ENCODE peak calls at places on chromosomes 7 and 10, in ten cellular contexts. A is heart left ventricle; P is fibroblast of lung; R is adrenal gland; O is naive thymus-derived CD4-positive, alpha-beta T cell; B is heart right ventricle; H is sigmoid colon; M is HCT116; E is lower lobe of right lung; S is A549. T is an unnamed sample.

GRCh38 chr10:61733358-61733940 is 70.7 kb downstream of the CABCOCO1 start:
- DNase-seq in A (peak; percentile 10), P (peak; percentile 51), R (no peak), O (no peak), B (no peak), H (no peak), M (peak; percentile 47), E (no peak), S (no peak), T (no peak)

GRCh38 chr10:119494224-119495060 is 48.1 kb downstream of the RGS10 start:
- DNase-seq in A (no peak), P (peak; percentile 27), R (no peak), O (no peak), B (no peak), H (peak; percentile 74), M (no peak), E (no peak), S (no peak), T (no peak)

GRCh38 chr10:68526634-68527132 is 640 bp downstream of the SLC25A16 start:
- DNase-seq in A (no peak), P (no peak), R (no peak), O (no peak), B (no peak), H (no peak), M (no peak), E (no peak), S (no peak), T (no peak)

GRCh38 chr10:129932182-129932581 is 31.9 kb downstream of the EBF3 start:
- DNase-seq in A (no peak), P (no peak), R (no peak), O (no peak), B (no peak), H (peak; percentile 29), M (no peak), E (no peak), S (no peak), T (no peak)

GRCh38 chr7:82975811-82976468 is 186.7 kb downstream of the PCLO start:
- DNase-seq in A (no peak), P (no peak), R (no peak), O (no peak), B (no peak), H (no peak), M (no peak), E (no peak), S (no peak), T (no peak)

GRCh38 chr7:132546366-132547145 is 29.7 kb downstream of the PLXNA4 start:
- DNase-seq in A (no peak), P (no peak), R (no peak), O (no peak), B (no peak), H (no peak), M (no peak), E (no peak), S (no peak), T (no peak)

GRCh38 chr7:94580601-94581000 is 71.0 kb downstream of the CASD1 start:
- DNase-seq in A (no peak), P (peak; percentile 63), R (no peak), O (no peak), B (no peak), H (no peak), M (no peak), E (no peak), S (peak; percentile 41), T (no peak)

GRCh38 chr7:20343954-20344353 is 13.3 kb downstream of the ITGB8 start:
- DNase-seq in A (no peak), P (no peak), R (no peak), O (no peak), B (no peak), H (no peak), M (no peak), E (no peak), S (no peak), T (no peak)

GRCh38 chr7:87574630-87575029 is 26.1 kb downstream of the ABCB1 start:
- DNase-seq in A (no peak), P (peak; percentile 91), R (no peak), O (no peak), B (no peak), H (no peak), M (peak; percentile 27), E (no peak), S (no peak), T (no peak)

GRCh38 chr10:10353326-10353725 is 664.3 kb upstream of the CELF2 start:
- DNase-seq in A (no peak), P (no peak), R (no peak), O (no peak), B (no peak), H (no peak), M (no peak), E (no peak), S (no peak), T (no peak)

GRCh38 chr7:152108359-152108758 is 82.9 kb downstream of the GALNT11 start:
- DNase-seq in A (no peak), P (no peak), R (no peak), O (no peak), B (no peak), H (no peak), M (no peak), E (no peak), S (no peak), T (no peak)

GRCh38 chr10:2858452-2858851 is 208.9 kb upstream of the PFKP start:
- DNase-seq in A (no peak), P (no peak), R (no peak), O (no peak), B (no peak), H (no peak), M (no peak), E (no peak), S (no peak), T (no peak)

GRCh38 chr7:120991570-120991969 is 3.1 kb downstream of the CPED1 start:
- DNase-seq in A (no peak), P (peak; percentile 84), R (no peak), O (no peak), B (no peak), H (no peak), M (no peak), E (no peak), S (no peak), T (no peak)
- H3K27ac ChIP-seq in A (peak overlapping the region; percentile 89), P (peak overlapping the region; percentile 99), R (no peak overlapping the region), O (no peak overlapping the region), B (peak overlapping the region; percentile 95), H (peak overlapping the region; percentile 89), M (no peak overlapping the region), E (peak overlapping the region; percentile 20), S (no peak overlapping the region), T (peak overlapping the region; percentile 87)

GRCh38 chr10:126240483-126240882 is 147.8 kb downstream of the ADAM12 start:
- DNase-seq in A (no peak), P (no peak), R (no peak), O (no peak), B (no peak), H (no peak), M (no peak), E (no peak), S (no peak), T (no peak)
- H3K27ac ChIP-seq in A (no peak overlapping the region), P (no peak overlapping the region), R (no peak overlapping the region), O (no peak overlapping the region), B (no peak overlapping the region), H (no peak overlapping the region), M (no peak overlapping the region), E (no peak overlapping the region), S (no peak overlapping the region), T (no peak overlapping the region)

GRCh38 chr7:103547451-103548284 is 101.7 kb upstream of the SLC26A5 start:
- DNase-seq in A (no peak), P (no peak), R (no peak), O (no peak), B (no peak), H (no peak), M (no peak), E (no peak), S (no peak), T (no peak)

GRCh38 chr7:103551006-103551405 is 105.0 kb upstream of the SLC26A5 start:
- DNase-seq in A (no peak), P (no peak), R (no peak), O (no peak), B (no peak), H (no peak), M (no peak), E (no peak), S (no peak), T (no peak)

DNA sequence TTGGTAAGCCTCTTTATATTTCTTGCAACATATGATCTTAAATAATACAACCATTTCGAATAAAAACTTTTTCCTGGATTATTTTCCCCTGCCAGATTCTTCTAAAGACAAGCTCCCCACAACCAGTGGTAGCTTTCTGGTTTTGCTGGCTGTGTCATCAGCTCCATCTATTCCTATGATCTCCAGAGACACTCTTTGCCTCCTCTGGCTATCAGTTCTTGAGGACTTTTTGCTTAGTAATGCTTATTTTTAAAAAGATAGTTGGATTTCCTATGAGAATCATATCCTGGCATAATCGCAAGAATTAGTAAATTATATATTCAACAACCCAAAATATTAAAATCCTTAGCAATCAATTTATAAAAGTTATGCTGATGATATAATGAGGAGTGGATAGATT is 103.8 kb upstream of the SLC26A5 start:
- DNase-seq in A (no peak), P (no peak), R (no peak), O (no peak), B (no peak), H (no peak), M (no peak), E (no peak), S (no peak), T (no peak)
- H3K27ac ChIP-seq in A (no peak overlapping the region), P (no peak overlapping the region), R (no peak overlapping the region), O (no peak overlapping the region), B (no peak overlapping the region), H (no peak overlapping the region), M (no peak overlapping the region), E (no peak overlapping the region), S (no peak overlapping the region), T (no peak overlapping the region)

GRCh38 chr7:73688288-73688687 is 4.9 kb downstream of the BUD23 start:
- DNase-seq in A (no peak), P (no peak), R (no peak), O (no peak), B (no peak), H (no peak), M (no peak), E (no peak), S (no peak), T (no peak)
- H3K27ac ChIP-seq in A (no peak overlapping the region), P (no peak overlapping the region), R (no peak overlapping the region), O (no peak overlapping the region), B (no peak overlapping the region), H (no peak overlapping the region), M (no peak overlapping the region), E (no peak overlapping the region), S (no peak overlapping the region), T (no peak overlapping the region)

T was measured in stomach.